ENCODE peak calls at places on chromosome X, in six cellular contexts. O is hepatocyte, H is astrocyte, X is endodermal cell, S is WERI-Rb-1, R is right atrium auricular region. Y is an unnamed sample. For H3K36me3, the result is how much of the 10 kb centered on the place peaks cover.

GRCh38 chrX:150456466-150456865 is 93.3 kb downstream of the MAMLD1 start:
- DNase-seq in O (no peak), H (no peak), X (no peak), S (no peak), R (no peak), Y (peak)

GRCh38 chrX:7889138-7889537 is 38.1 kb downstream of the PNPLA4 start:
- DNase-seq in O (no peak), H (no peak), X (no peak), S (no peak), R (no peak), Y (no peak)

GRCh38 chrX:139560221-139560620 is 29.7 kb downstream of the F9 start:
- DNase-seq in O (no peak), H (peak), X (no peak), S (no peak), R (no peak), Y (no peak)

GRCh38 chrX:114390251-114390796 is 193.6 kb upstream of the HTR2C start:
- DNase-seq in O (no peak), H (no peak), X (no peak), S (no peak), R (no peak), Y (no peak)

GRCh38 chrX:21715825-21716224 is 42.1 kb downstream of the SMPX start:
- DNase-seq in O (no peak), H (no peak), X (no peak), S (no peak), R (no peak), Y (no peak)

GRCh38 chrX:143994206-143994605 is 110.3 kb downstream of the UBE2NL start:
- DNase-seq in O (no peak), H (no peak), X (no peak), S (no peak), R (no peak), Y (no peak)

GRCh38 chrX:45667666-45668065 is 467.0 kb upstream of the DIPK2B start:
- DNase-seq in O (no peak), H (peak), X (no peak), S (no peak), R (no peak), Y (no peak)

GRCh38 chrX:103488332-103488731 is 31.0 kb downstream of the RAB40A start:
- DNase-seq in O (no peak), H (no peak), X (no peak), S (no peak), R (no peak), Y (peak)

GRCh38 chrX:129654652-129655546 is at the start of gene APLN:
- DNase-seq in O (peak), H (peak), X (peak), S (peak), R (peak), Y (peak)

GRCh38 chrX:151722241-151722846 is 6.5 kb downstream of the FATE1 start:
- DNase-seq in O (peak), H (no peak), X (peak), S (peak), R (no peak), Y (peak)

GRCh38 chrX:119488749-119489148 is 20.5 kb downstream of the SLC25A5 start:
- DNase-seq in O (peak), H (no peak), X (peak), S (peak), R (no peak), Y (peak)

GRCh38 chrX:2692221-2693122 is 1.4 kb downstream of the CD99 start:
- DNase-seq in O (peak), H (peak), X (peak), S (no peak), R (peak), Y (peak)

GRCh38 chrX:22378296-22378695 is 105.6 kb downstream of the CBLL2 start:
- DNase-seq in O (no peak), H (no peak), X (no peak), S (no peak), R (no peak), Y (no peak)

GRCh38 chrX:30949554-30949953 is 60.5 kb upstream of the TAB3 start:
- DNase-seq in O (no peak), H (no peak), X (peak), S (peak), R (no peak), Y (peak)

GRCh38 chrX:110846071-110846470 is 50.5 kb upstream of the CHRDL1 start:
- DNase-seq in O (no peak), H (peak), X (no peak), S (no peak), R (no peak), Y (no peak)

GRCh38 chrX:115491766-115492165 is 69.2 kb upstream of the PLS3 start:
- DNase-seq in O (no peak), H (no peak), X (no peak), S (no peak), R (no peak), Y (no peak)

GRCh38 chrX:121008920-121009319 is 23.4 kb upstream of the CT47A1 start:
- DNase-seq in O (no peak), H (no peak), X (no peak), S (no peak), R (no peak), Y (no peak)

GRCh38 chrX:120560405-120560841 is 339 bp downstream of the CUL4B start:
- DNase-seq in O (peak), H (peak), X (no peak), S (peak), R (no peak), Y (no peak)

GRCh38 chrX:71618303-71618721 is at the start of gene CXCR3:
- DNase-seq in O (no peak), H (peak), X (no peak), S (no peak), R (no peak), Y (no peak)

GRCh38 chrX:139204903-139205667 is 325.5 kb upstream of the F9 start:
- DNase-seq in O (peak), H (peak), X (peak), S (no peak), R (no peak), Y (peak)

GRCh38 chrX:33204889-33205288 is 6.5 kb downstream of the DMD start:
- DNase-seq in O (peak), H (no peak), X (no peak), S (peak), R (no peak), Y (no peak)

GRCh38 chrX:17472424-17472823 is 97.4 kb downstream of the NHS start:
- DNase-seq in O (no peak), H (no peak), X (no peak), S (no peak), R (no peak), Y (no peak)

GRCh38 chrX:68789966-68790365 is 38.9 kb upstream of the EFNB1 start:
- DNase-seq in O (no peak), H (no peak), X (no peak), S (no peak), R (no peak), Y (no peak)

GRCh38 chrX:21738145-21738949 is 19.6 kb downstream of the SMPX start:
- DNase-seq in O (peak), H (no peak), X (peak), S (peak), R (no peak), Y (peak)

GRCh38 chrX:15814811-15815210 is 24.5 kb downstream of the ZRSR2 start:
- DNase-seq in O (no peak), H (no peak), X (no peak), S (no peak), R (no peak), Y (no peak)

DNA sequence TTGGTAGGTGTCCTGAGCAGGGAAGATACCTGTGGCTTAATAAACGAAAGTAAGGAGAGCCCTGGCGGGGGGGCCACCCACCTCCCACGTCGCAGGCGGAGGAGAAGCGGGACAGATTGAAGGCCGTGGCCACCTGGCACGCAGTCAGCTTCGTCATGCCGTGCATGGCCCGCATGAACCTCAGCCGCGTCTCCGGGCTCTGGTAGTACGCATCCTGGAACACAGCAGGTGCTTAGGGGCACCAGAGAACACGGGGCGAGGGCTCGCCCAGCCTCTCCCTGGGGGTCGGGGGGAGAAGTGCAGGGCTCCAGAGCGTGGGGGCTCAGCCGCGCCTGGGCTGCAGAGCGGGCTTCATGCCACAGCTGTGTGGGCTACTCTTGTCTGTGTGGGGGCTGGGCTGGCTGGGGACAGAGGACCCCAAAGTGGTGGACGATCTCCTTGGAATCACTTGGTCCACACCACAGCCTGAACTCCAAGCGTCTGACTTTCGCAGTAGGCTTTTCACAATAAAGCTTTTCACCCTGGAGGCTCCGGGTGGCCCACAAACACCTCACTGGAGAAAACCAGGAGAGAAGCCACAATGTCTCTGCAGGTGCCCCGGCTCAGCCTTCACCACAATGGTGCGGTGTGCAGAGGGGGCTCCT is 27.1 kb upstream of the SLC25A6 start:
- DNase-seq in O (no peak), H (no peak), X (no peak), S (no peak), R (no peak), Y (peak)
- H3K36me3 ChIP-seq in O (under half), H (under half), X (half or more), S (under half), R (under half), Y (under half)

GRCh38 chrX:154779261-154779660 is 16.6 kb downstream of the DKC1 start:
- DNase-seq in O (no peak), H (peak), X (no peak), S (no peak), R (no peak), Y (no peak)

GRCh38 chrX:154775611-154776349 is 13.1 kb downstream of the DKC1 start:
- DNase-seq in O (no peak), H (no peak), X (no peak), S (no peak), R (no peak), Y (no peak)

GRCh38 chrX:154774622-154775021 is 12.0 kb downstream of the DKC1 start:
- DNase-seq in O (no peak), H (no peak), X (no peak), S (no peak), R (no peak), Y (no peak)

GRCh38 chrX:154780968-154781367 is 18.3 kb downstream of the DKC1 start:
- DNase-seq in O (no peak), H (no peak), X (no peak), S (no peak), R (no peak), Y (no peak)

DNA sequence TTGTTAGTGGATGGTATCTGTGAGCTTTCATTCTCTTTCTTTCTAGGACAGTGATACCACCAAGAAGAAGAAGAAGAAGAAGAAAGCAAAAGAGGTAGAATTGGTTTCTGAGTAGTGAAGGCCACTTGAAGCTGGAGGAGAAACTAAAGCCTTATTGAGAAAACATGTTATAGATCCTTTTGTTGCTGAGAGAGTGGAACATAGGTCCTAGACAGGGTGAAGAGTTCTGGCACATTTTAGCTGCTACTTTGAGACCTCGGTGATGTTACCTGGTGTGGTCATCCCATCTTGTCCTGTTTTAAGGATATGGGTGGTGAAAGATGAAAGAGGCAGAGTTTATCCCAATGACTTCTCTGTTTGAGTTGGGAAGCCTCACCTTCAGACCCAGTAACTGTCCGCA is 14.1 kb downstream of the DKC1 start:
- DNase-seq in O (no peak), H (no peak), X (no peak), S (no peak), R (no peak), Y (no peak)
- H3K36me3 ChIP-seq in O (under half), H (under half), X (half or more), S (half or more), R (under half), Y (under half)

GRCh38 chrX:47991263-47992092 is 12.3 kb downstream of the ZNF182 start:
- DNase-seq in O (no peak), H (peak), X (no peak), S (no peak), R (no peak), Y (no peak)
- H3K36me3 ChIP-seq in O (under half), H (under half), X (under half), S (under half), R (under half), Y (under half)

GRCh38 chrX:137567474-137568232 is 1.7 kb downstream of the ZIC3 start:
- DNase-seq in O (no peak), H (no peak), X (peak), S (no peak), R (no peak), Y (peak)

GRCh38 chrX:137569470-137569891 is 3.6 kb downstream of the ZIC3 start:
- DNase-seq in O (no peak), H (no peak), X (no peak), S (no peak), R (no peak), Y (no peak)

GRCh38 chrX:137566746-137567473 is 983 bp downstream of the ZIC3 start:
- DNase-seq in O (no peak), H (no peak), X (peak), S (no peak), R (no peak), Y (peak)

GRCh38 chrX:137565921-137566745 is at the start of gene ZIC3:
- DNase-seq in O (peak), H (peak), X (peak), S (no peak), R (no peak), Y (peak)

DNA sequence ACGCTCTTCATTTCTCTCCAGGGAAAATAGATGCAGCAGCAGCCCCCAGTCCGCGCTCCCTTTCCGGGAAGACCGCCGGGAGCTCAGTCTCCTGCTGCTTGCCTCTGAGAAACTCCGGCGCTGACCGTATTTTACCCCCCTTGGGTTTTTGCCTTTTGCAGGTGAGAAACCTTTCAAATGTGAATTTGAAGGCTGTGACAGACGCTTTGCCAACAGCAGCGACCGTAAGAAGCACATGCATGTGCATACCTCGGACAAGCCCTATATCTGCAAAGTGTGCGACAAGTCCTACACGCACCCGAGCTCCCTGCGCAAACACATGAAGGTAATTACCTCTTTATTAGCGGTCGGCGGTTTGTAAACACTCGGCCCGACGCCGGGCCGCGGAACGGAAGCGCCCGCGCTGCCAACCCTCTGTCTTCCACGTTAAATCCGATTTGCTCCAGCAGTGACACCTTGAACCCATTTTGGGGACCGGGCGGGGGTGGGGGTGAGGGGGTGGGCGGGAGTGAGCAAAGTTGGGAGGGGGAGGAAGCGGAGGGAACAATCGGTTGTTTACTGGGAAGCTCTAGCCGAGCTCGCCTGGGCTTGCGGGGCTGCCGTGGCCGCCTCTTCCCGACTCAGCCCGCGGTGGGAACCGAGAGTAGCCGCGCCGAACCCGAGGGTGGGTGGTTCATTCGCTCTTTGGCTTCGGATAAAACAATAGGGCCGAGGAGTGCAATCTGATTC is 3.0 kb downstream of the ZIC3 start:
- DNase-seq in O (no peak), H (no peak), X (peak), S (no peak), R (no peak), Y (peak)
- H3K36me3 ChIP-seq in O (under half), H (under half), X (half or more), S (under half), R (under half), Y (under half)

GRCh38 chrX:49030283-49030682 is 12.9 kb downstream of the TFE3 start:
- DNase-seq in O (no peak), H (no peak), X (no peak), S (no peak), R (no peak), Y (no peak)
- H3K36me3 ChIP-seq in O (under half), H (under half), X (under half), S (under half), R (under half), Y (under half)

Y was measured in H7.